ENCODE peak calls at places on chromosome 17, in six cellular contexts. V, C, A, J, L and E are unnamed samples.

GRCh38 chr17:45782889-45783592 is 1.1 kb upstream of the CRHR1 start:
- DNase-seq in V (no peak), C (no peak), A (no peak), J (peak; percentile 25), L (peak; percentile 17), E (peak; percentile 25)

GRCh38 chr17:40025991-40026815 is 11.0 kb downstream of the CSF3 start:
- DNase-seq in V (no peak), C (no peak), A (peak; percentile 68), J (no peak), L (no peak), E (peak; percentile 48)

GRCh38 chr17:73226556-73227172 is 33.8 kb downstream of the COG1 start:
- DNase-seq in V (no peak), C (no peak), A (peak; percentile 44), J (peak; percentile 27), L (no peak), E (no peak)

GRCh38 chr17:15257316-15257925 is 7.7 kb downstream of the PMP22 start:
- DNase-seq in V (peak; percentile 84), C (peak; percentile 79), A (peak; percentile 73), J (peak; percentile 86), L (peak; percentile 79), E (peak; percentile 32)

GRCh38 chr17:10210151-10210574 is 11.8 kb upstream of the GAS7 start:
- DNase-seq in V (no peak), C (no peak), A (peak; percentile 20), J (peak; percentile 95), L (peak; percentile 42), E (no peak)

GRCh38 chr17:46737331-46737730 is 81.2 kb downstream of the WNT3 start:
- DNase-seq in V (no peak), C (no peak), A (no peak), J (no peak), L (no peak), E (no peak)

GRCh38 chr17:9178319-9178718 is 157.0 kb downstream of the NTN1 start:
- DNase-seq in V (no peak), C (no peak), A (no peak), J (no peak), L (no peak), E (no peak)

GRCh38 chr17:49224198-49224996 is 6.2 kb downstream of the PHOSPHO1 start:
- DNase-seq in V (peak; percentile 69), C (no peak), A (no peak), J (no peak), L (no peak), E (peak; percentile 61)

GRCh38 chr17:17917394-17917793 is 54.8 kb downstream of the TOM1L2 start:
- DNase-seq in V (no peak), C (no peak), A (peak; percentile 36), J (no peak), L (no peak), E (no peak)

GRCh38 chr17:16945141-16945493 is 26.8 kb downstream of the TNFRSF13B start:
- DNase-seq in V (no peak), C (no peak), A (no peak), J (no peak), L (no peak), E (no peak)

GRCh38 chr17:1110524-1110843 is 69.3 kb downstream of the ABR start:
- DNase-seq in V (no peak), C (no peak), A (no peak), J (no peak), L (no peak), E (no peak)

GRCh38 chr17:1112875-1113274 is 66.9 kb downstream of the ABR start:
- DNase-seq in V (no peak), C (no peak), A (no peak), J (no peak), L (no peak), E (no peak)

GRCh38 chr17:1109606-1110523 is 69.9 kb downstream of the ABR start:
- DNase-seq in V (peak; percentile 80), C (no peak), A (no peak), J (no peak), L (no peak), E (no peak)

GRCh38 chr17:1110844-1111598 is 68.8 kb downstream of the ABR start:
- DNase-seq in V (peak; percentile 91), C (no peak), A (peak; percentile 89), J (peak; percentile 69), L (peak; percentile 72), E (no peak)

DNA sequence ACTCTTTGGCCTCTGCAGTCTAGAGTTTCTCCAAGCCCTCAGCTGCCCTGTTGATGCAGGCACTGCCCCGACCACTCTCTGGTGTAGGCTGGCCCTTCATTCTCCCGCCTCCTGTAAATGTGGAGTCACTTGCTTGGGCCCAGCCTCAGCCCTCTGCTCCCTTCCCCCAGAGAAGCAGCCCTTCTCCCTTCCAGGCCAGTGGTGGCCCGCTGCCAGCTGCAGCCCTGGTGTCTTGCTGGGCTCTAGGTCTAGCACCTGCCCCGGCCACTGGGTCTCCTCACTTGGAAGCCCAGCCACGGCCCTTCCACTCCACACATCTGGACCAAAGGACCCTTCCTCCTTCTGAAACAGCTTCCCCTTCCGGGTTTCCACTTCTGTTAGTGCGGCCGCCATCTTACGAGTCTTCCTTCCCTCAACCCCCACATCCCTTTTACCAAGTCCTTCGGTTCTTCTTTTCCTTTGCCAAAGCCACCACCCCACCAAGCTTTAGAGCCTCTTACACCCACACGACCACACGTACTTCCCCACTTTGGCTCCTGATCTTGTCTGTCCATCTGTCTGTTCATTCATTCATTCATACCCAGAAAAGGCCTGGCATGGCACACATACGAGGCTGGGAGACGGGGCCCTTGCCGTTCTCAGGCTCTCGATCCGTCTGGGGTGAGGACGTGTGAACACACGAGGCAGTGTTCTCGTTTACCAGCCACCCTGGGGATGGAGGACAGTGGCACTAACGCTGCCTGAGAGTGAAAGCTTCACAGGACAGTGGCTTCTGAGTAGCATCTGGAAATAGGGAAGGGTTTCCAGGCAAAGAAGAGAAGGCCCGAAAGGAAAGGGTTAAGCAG is 68.0 kb downstream of the ABR start:
- DNase-seq in V (peak; percentile 85), C (no peak), A (no peak), J (peak; percentile 63), L (no peak), E (no peak)
- H3K27ac ChIP-seq in V (peak overlapping the region; percentile 85), C (peak overlapping the region; percentile 45), A (peak overlapping the region; percentile 26), J (peak overlapping the region; percentile 79), L (peak overlapping the region; percentile 90), E (no peak overlapping the region)

GRCh38 chr17:64091116-64091515 is 38.8 kb downstream of the ERN1 start:
- DNase-seq in V (no peak), C (no peak), A (no peak), J (peak; percentile 28), L (no peak), E (peak; percentile 22)

GRCh38 chr17:64090144-64090543 is 39.8 kb downstream of the ERN1 start:
- DNase-seq in V (no peak), C (no peak), A (peak; percentile 21), J (no peak), L (no peak), E (no peak)

GRCh38 chr17:64092111-64092510 is 37.8 kb downstream of the ERN1 start:
- DNase-seq in V (no peak), C (no peak), A (no peak), J (no peak), L (no peak), E (no peak)

GRCh38 chr17:64092952-64093451 is 36.9 kb downstream of the ERN1 start:
- DNase-seq in V (no peak), C (no peak), A (no peak), J (no peak), L (peak; percentile 48), E (no peak)

GRCh38 chr17:64091571-64091970 is 38.4 kb downstream of the ERN1 start:
- DNase-seq in V (no peak), C (no peak), A (no peak), J (no peak), L (no peak), E (no peak)
- H3K4me3 ChIP-seq in V (no peak overlapping the region), C (no peak overlapping the region), A (no peak overlapping the region), J (no peak overlapping the region), L (no peak overlapping the region), E (no peak overlapping the region)

DNA sequence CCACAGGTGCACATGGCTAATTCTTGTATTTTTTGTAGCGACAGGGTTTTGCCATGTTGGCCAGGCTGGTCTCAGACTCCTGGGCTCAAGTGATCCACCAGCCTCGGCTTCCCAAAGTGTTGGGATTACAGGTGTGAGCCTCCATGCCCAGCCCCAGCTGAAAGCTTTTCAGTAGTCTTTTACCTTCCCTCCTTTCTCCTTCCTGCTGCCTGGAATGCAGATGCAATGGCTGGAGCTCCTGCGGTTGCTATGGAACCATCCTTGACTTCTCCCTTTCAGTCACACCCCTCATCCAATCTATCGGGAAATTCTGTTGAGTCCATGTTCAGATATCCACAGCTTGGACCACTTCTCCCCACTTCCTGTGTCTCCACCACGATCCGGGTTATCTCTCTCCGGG is 12.5 kb upstream of the SLC38A10 start:
- DNase-seq in V (no peak), C (no peak), A (no peak), J (no peak), L (no peak), E (no peak)
- H3K4me1 ChIP-seq in V (peaks cover 11% of the 10 kb centered on the region), C (peaks cover 9% of the 10 kb centered on the region), A (peaks cover 2% of the 10 kb centered on the region), J (peaks cover 28% of the 10 kb centered on the region), L (no peaks in the 10 kb centered on the region), E (no peaks in the 10 kb centered on the region)

GRCh38 chr17:44749076-44750020 is 9.4 kb upstream of the ADAM11 start:
- DNase-seq in V (no peak), C (no peak), A (no peak), J (no peak), L (peak; percentile 48), E (no peak)
- H3K27ac ChIP-seq in V (no peak overlapping the region), C (no peak overlapping the region), A (no peak overlapping the region), J (peak overlapping the region; percentile 54), L (peak overlapping the region; percentile 57), E (no peak overlapping the region)

GRCh38 chr17:60435244-60436170 is 13.2 kb downstream of the CHCT1 start:
- DNase-seq in V (no peak), C (peak; percentile 76), A (peak; percentile 81), J (peak; percentile 94), L (peak; percentile 83), E (peak; percentile 51)
- H3K4me3 ChIP-seq in V (no peak overlapping the region), C (no peak overlapping the region), A (peak overlapping the region; percentile 18), J (no peak overlapping the region), L (no peak overlapping the region), E (no peak overlapping the region)

GRCh38 chr17:2058521-2059124 is 3.7 kb downstream of the HIC1 start:
- DNase-seq in V (peak; percentile 93), C (peak; percentile 66), A (peak; percentile 67), J (peak; percentile 93), L (peak; percentile 75), E (peak; percentile 58)

GRCh38 chr17:2057714-2058520 is 3.0 kb downstream of the HIC1 start:
- DNase-seq in V (no peak), C (no peak), A (no peak), J (peak; percentile 62), L (no peak), E (no peak)

GRCh38 chr17:2060681-2061440 is 6.0 kb downstream of the HIC1 start:
- DNase-seq in V (no peak), C (no peak), A (peak; percentile 36), J (peak; percentile 58), L (peak; percentile 66), E (no peak)

GRCh38 chr17:2059837-2060658 is 5.1 kb downstream of the HIC1 start:
- DNase-seq in V (no peak), C (no peak), A (no peak), J (no peak), L (no peak), E (no peak)

GRCh38 chr17:2059125-2059836 is 4.4 kb downstream of the HIC1 start:
- DNase-seq in V (no peak), C (no peak), A (no peak), J (no peak), L (no peak), E (no peak)
- H3K4me1 ChIP-seq in V (peaks cover 62% of the 10 kb centered on the region), C (peaks cover 6% of the 10 kb centered on the region), A (peaks cover 47% of the 10 kb centered on the region), J (peaks cover 24% of the 10 kb centered on the region), L (peaks cover 3% of the 10 kb centered on the region), E (peaks cover 16% of the 10 kb centered on the region)

GRCh38 chr17:1709971-1710806 is at the start of gene TLCD2:
- DNase-seq in V (peak; percentile 91), C (peak; percentile 78), A (peak; percentile 76), J (peak; percentile 77), L (peak; percentile 70), E (no peak)
- H3K27ac ChIP-seq in V (peak within 1 kb of the TSS; percentile 79), C (peak within 1 kb of the TSS; percentile 69), A (peak within 1 kb of the TSS; percentile 68), J (no peak within 1 kb of the TSS), L (peak within 1 kb of the TSS; percentile 82), E (peak within 1 kb of the TSS; percentile 36)